ENCODE peak calls at places on chromosomes 16 and 17, in six cellular contexts. A is HTR-8/SVneo, L is retina, G is Calu3, D is HT1080, N is mucosa of descending colon. K is an unnamed sample.

GRCh38 chr17:50272711-50273653 is 1.3 kb upstream of the TMEM92 start:
- DNase-seq in A (peak), L (peak), G (peak), D (peak), N (peak), K (peak)

GRCh38 chr17:12422632-12423031 is 243.1 kb upstream of the MYOCD start:
- DNase-seq in A (no peak), L (peak), G (no peak), D (no peak), N (no peak), K (no peak)

GRCh38 chr17:67491678-67492019 is 114.6 kb downstream of the PITPNC1 start:
- DNase-seq in A (no peak), L (no peak), G (no peak), D (no peak), N (no peak), K (no peak)

GRCh38 chr16:74778646-74779045 is 4.0 kb upstream of the FA2H start:
- DNase-seq in A (no peak), L (no peak), G (no peak), D (no peak), N (peak), K (no peak)

GRCh38 chr16:630815-631405 is at the start of gene WFIKKN1:
- DNase-seq in A (no peak), L (peak), G (peak), D (no peak), N (peak), K (no peak)

GRCh38 chr17:40529991-40530390 is 28.6 kb upstream of the TNS4 start:
- DNase-seq in A (no peak), L (no peak), G (no peak), D (no peak), N (no peak), K (no peak)

GRCh38 chr16:14957576-14958322 is 17.1 kb upstream of the PDXDC1 start:
- DNase-seq in A (no peak), L (no peak), G (no peak), D (no peak), N (no peak), K (no peak)

GRCh38 chr16:72400257-72401078 is 228.5 kb upstream of the PMFBP1 start:
- DNase-seq in A (peak), L (peak), G (peak), D (peak), N (peak), K (no peak)

GRCh38 chr17:50560931-50561750 is 626 bp downstream of the CACNA1G start:
- DNase-seq in A (no peak), L (no peak), G (no peak), D (no peak), N (no peak), K (no peak)

GRCh38 chr17:39757931-39758873 is 20.5 kb downstream of the GRB7 start:
- DNase-seq in A (no peak), L (no peak), G (no peak), D (no peak), N (no peak), K (peak)

GRCh38 chr17:76872221-76872873 is 4.1 kb downstream of the MGAT5B start:
- DNase-seq in A (peak), L (no peak), G (peak), D (peak), N (peak), K (no peak)

GRCh38 chr17:49290690-49291326 is 60.2 kb upstream of the PHOSPHO1 start:
- DNase-seq in A (peak), L (peak), G (peak), D (peak), N (peak), K (no peak)

GRCh38 chr17:28385037-28385797 is 13.7 kb downstream of the SARM1 start:
- DNase-seq in A (no peak), L (no peak), G (peak), D (no peak), N (peak), K (no peak)

GRCh38 chr16:75083826-75084225 is 32.8 kb downstream of the LDHD start:
- DNase-seq in A (no peak), L (no peak), G (no peak), D (no peak), N (no peak), K (no peak)

GRCh38 chr17:51672058-51672457 is 411.7 kb downstream of the UTP18 start:
- DNase-seq in A (no peak), L (no peak), G (no peak), D (no peak), N (no peak), K (no peak)